ENCODE peak calls at places on chromosome 6, in four cellular contexts. W is HL-60, D is GM12878, J is K562. X is an unnamed sample.

GRCh38 chr6:133549252-133549925 is 308.2 kb downstream of the EYA4 start:
- DNase-seq in J (no peak), W (no peak), D (no peak), X (no peak)

GRCh38 chr6:53361549-53362031 is 12.8 kb upstream of the ELOVL5 start:
- DNase-seq in J (no peak), D (peak; percentile 63), W (no peak), X (no peak)

GRCh38 chr6:112296122-112296521 is 41.8 kb upstream of the LAMA4 start:
- DNase-seq in W (no peak), D (no peak), J (no peak), X (no peak)

GRCh38 chr6:12585497-12585958 is 131.0 kb upstream of the PHACTR1 start:
- DNase-seq in W (no peak), J (no peak), D (no peak), X (no peak)

GRCh38 chr6:20291764-20292227 is 79.5 kb upstream of the MBOAT1 start:
- DNase-seq in J (peak; percentile 88), D (peak; percentile 52), W (peak; percentile 81), X (peak; percentile 31)

GRCh38 chr6:74073429-74073828 is 377.4 kb downstream of the CD109 start:
- DNase-seq in D (no peak), J (no peak), W (no peak), X (no peak)

GRCh38 chr6:137224890-137225198 is 5.7 kb upstream of the IFNGR1 start:
- DNase-seq in D (peak; percentile 70), J (no peak), W (peak; percentile 87), X (no peak)

GRCh38 chr6:30483677-30484279 is 5.5 kb upstream of the HLA-E start:
- DNase-seq in J (peak; percentile 29), W (peak; percentile 33), D (peak; percentile 37), X (no peak)

GRCh38 chr6:109475625-109476024 is 7.4 kb downstream of the ZBTB24 start:
- DNase-seq in D (no peak), J (no peak), W (no peak), X (no peak)

GRCh38 chr6:72084992-72085569 is 198.7 kb downstream of the RIMS1 start:
- DNase-seq in J (no peak), W (no peak), D (no peak), X (no peak)

GRCh38 chr6:33995873-33996475 is 149.9 kb downstream of the GRM4 start:
- DNase-seq in J (no peak), D (no peak), W (no peak), X (no peak)

GRCh38 chr6:50846109-50846859 is 27.6 kb downstream of the TFAP2B start:
- DNase-seq in J (no peak), D (no peak), W (no peak), X (no peak)

GRCh38 chr6:5866547-5867051 is 140.1 kb downstream of the NRN1 start:
- DNase-seq in W (no peak), J (no peak), D (no peak), X (no peak)

GRCh38 chr6:140178550-140179334 is 804.3 kb upstream of the CITED2 start:
- DNase-seq in W (no peak), J (no peak), D (no peak), X (no peak)

GRCh38 chr6:21738180-21739094 is 144.9 kb downstream of the SOX4 start:
- DNase-seq in D (no peak), W (no peak), J (no peak), X (no peak)

GRCh38 chr6:142855877-142856606 is 88.9 kb downstream of the HIVEP2 start:
- DNase-seq in J (no peak), W (no peak), D (no peak), X (no peak)

GRCh38 chr6:23412770-23413169 is 713.2 kb upstream of the NRSN1 start:
- DNase-seq in W (no peak), D (no peak), J (no peak), X (no peak)

GRCh38 chr6:16286151-16286522 is 47.8 kb downstream of the GMPR start:
- DNase-seq in J (peak; percentile 59), D (no peak), W (peak; percentile 38), X (peak; percentile 39)

GRCh38 chr6:2899596-2899995 is 3.5 kb downstream of the SERPINB9 start:
- DNase-seq in D (no peak), J (no peak), W (no peak), X (no peak)

GRCh38 chr6:100484474-100484873 is 19.8 kb upstream of the SIM1 start:
- DNase-seq in J (no peak), W (no peak), D (peak; percentile 20), X (no peak)

GRCh38 chr6:8402546-8402945 is 32.8 kb downstream of the SLC35B3 start:
- DNase-seq in D (no peak), W (no peak), J (no peak), X (no peak)

GRCh38 chr6:4664117-4664626 is 112.0 kb upstream of the CDYL start:
- DNase-seq in W (no peak), J (peak; percentile 41), D (no peak), X (no peak)
- TF ChIP-seq SPI1 in W (no peak), J (no peak), D (no peak), X (no peak)

GRCh38 chr6:37241131-37241530 is 16.4 kb upstream of the TBC1D22B start:
- DNase-seq in D (no peak), J (no peak), W (no peak), X (no peak)

GRCh38 chr6:37236921-37237320 is 20.7 kb upstream of the TBC1D22B start:
- DNase-seq in J (no peak), W (no peak), D (no peak), X (no peak)

GRCh38 chr6:37239950-37240713 is 17.4 kb upstream of the TBC1D22B start:
- DNase-seq in D (peak; percentile 69), J (peak; percentile 77), W (peak; percentile 96), X (peak; percentile 14)

GRCh38 chr6:37239511-37239910 is 18.1 kb upstream of the TBC1D22B start:
- DNase-seq in J (no peak), D (no peak), W (no peak), X (no peak)

GRCh38 chr6:37237789-37238188 is 19.8 kb upstream of the TBC1D22B start:
- DNase-seq in D (no peak), W (no peak), J (no peak), X (no peak)
- TF ChIP-seq SPI1 in D (no peak), W (no peak), J (no peak), X (no peak)

DNA sequence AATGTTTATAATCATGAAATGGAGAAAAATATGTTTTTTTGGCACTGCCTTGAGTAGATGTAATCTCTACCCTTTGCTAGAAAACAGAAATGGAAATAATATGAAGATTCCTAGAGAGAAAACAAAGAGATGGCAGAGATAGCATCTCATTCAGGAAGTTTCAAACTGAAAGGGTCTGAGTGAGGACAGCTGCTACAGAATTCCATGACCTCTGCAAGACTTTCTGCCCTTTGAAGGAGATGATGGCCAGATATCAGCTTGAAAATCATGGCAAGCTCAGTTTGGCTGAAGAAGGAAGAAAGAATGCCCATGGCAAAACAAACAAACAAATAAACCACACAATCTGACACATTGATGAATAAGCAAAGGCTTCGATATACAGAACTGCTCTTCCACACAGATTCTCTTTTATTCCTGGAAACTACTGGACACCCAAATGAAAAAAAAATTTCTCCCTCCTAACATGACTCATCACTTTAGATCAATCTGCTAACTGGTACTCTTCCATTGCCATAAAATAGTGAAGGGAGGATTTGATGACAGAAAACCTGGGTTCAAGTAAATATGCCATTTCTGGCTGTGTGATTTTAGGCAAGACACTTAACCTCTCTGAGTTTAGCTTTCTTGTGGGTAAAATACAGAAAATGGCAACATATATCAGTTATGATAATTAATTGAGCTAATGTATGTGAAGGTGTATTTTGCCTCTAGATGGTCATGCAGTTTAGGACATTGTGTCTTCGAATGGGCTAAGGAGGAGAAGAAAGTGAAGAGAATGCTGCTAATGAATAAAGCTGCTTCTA is 105.9 kb upstream of the SPACA1 start:
- DNase-seq in J (no peak), W (no peak), D (no peak), X (no peak)
- TF ChIP-seq SPI1 in J (no peak), W (no peak), D (no peak), X (no peak)

DNA sequence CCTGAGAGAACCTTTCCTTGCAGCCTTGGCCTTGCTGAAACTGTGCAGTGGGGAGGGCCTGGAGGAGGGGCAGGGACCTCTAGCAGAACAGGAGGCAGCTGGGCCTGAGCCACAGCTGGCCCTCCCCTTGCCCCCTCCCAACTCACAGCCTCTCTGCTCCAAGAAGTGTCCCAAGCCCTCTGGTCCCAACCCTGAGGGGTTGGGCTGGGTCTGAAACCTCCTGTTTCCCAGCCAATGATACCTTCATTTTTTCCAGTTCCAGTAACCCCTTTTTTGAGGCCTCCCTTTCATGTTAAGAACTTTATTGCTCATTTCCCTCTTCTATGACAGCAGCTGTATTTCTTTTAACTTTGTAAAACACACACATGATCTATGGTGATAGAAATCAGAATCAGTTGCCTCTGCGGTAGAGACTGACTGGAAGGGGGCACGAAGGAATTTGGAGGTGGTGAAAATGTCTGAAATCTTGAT is 17.9 kb upstream of the ARMC12 start:
- DNase-seq in J (no peak), D (no peak), W (no peak), X (no peak)
- TF ChIP-seq SPI1 in J (no peak), D (no peak), W (no peak), X (peak; percentile 32)

DNA sequence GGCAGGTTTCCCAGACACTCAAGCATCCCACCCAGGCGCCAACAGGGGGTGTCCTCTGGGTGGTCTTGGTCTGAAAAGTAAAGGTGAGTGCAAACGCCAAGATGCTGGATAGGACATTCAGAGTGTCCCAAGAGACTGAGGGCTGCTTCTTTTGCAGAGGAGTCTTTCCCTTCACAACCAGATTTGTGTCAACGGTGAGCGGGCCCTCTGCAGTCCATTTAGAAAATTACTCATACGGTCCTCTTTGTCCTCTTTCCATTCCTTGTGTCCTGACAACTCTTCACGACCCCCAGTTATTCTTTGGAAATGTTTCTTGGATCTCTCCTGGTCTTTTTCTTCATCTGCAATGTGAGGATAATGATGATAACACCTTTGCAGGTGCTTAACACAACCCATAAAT is 257.8 kb downstream of the CDC5L start:
- DNase-seq in J (peak; percentile 23), D (no peak), W (no peak), X (no peak)
- TF ChIP-seq SPI1 in J (no peak), D (no peak), W (no peak), X (no peak)

DNA sequence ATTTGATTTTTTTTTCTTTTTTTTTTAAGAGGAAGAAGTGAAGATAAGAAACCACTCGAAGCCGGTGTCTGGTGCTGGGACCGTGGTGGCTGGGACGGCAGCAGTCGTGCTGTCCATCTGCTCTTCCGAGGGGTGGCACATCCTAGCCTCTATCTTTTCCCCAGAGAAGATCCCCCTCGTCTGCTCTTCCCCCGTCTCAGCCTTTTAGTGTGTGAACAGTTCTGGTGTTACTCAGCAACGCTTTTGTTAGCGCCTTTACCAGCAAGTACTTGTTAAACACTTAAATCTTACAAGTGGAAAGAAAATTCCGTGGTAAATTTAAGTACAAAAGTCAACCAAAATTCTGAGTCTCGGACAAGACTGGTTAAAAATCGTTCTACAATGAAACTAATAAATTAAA is 90.1 kb downstream of the RSPH3 start:
- DNase-seq in W (no peak), D (no peak), J (no peak), X (no peak)
- TF ChIP-seq SPI1 in W (no peak), D (no peak), J (no peak), X (no peak)

GRCh38 chr6:116370717-116371383 is at the start of gene DSE:
- DNase-seq in J (peak; percentile 48), W (peak; percentile 65), D (no peak), X (peak; percentile 65)
- TF ChIP-seq SPI1 in J (no peak), W (no peak), D (no peak), X (no peak)

GRCh38 chr6:11275598-11275997 is 43.1 kb upstream of the NEDD9 start:
- DNase-seq in J (no peak), D (peak; percentile 95), W (peak; percentile 36), X (peak; percentile 32)
- TF ChIP-seq SPI1 in J (no peak), D (peak; percentile 52), W (peak; percentile 24), X (peak; percentile 43)

X was measured in GM12891.